ENCODE peak calls at places on chromosomes 12 and 14, in six cellular contexts. T is A549, E is GM12878, I is IMR-90, H is HCT116, R is K562. P is an unnamed sample.
A peak's percentile ranks its signal among the peaks of the same experiment; 100 is the strongest.

GRCh38 chr14:64636208-64636979 is 67.8 kb upstream of the PLEKHG3 start:
- DNase-seq in I (peak; percentile 67), H (peak; percentile 47), E (no peak), R (peak; percentile 64), T (peak; percentile 84), P (peak; percentile 27)

GRCh38 chr12:32891956-32892355 is 4.6 kb downstream of the PKP2 start:
- DNase-seq in T (peak; percentile 43), I (no peak), E (no peak), H (no peak), R (no peak), P (peak; percentile 75)

GRCh38 chr12:22333186-22333745 is 1.2 kb downstream of the ST8SIA1 start:
- DNase-seq in E (no peak), H (no peak), T (no peak), R (no peak), I (peak; percentile 65), P (no peak)

GRCh38 chr14:104968541-104969401 is 9.4 kb downstream of the AHNAK2 start:
- DNase-seq in R (no peak), E (no peak), I (no peak), T (peak; percentile 56), H (no peak), P (no peak)

GRCh38 chr14:29896354-29896768 is 31.3 kb downstream of the PRKD1 start:
- DNase-seq in I (no peak), T (no peak), R (no peak), H (no peak), E (no peak), P (peak; percentile 15)

GRCh38 chr14:61911534-61911933 is 149.3 kb downstream of the SNAPC1 start:
- DNase-seq in H (no peak), T (no peak), R (no peak), E (no peak), I (no peak), P (no peak)

GRCh38 chr14:36824854-36825253 is 163.2 kb downstream of the PAX9 start:
- DNase-seq in T (no peak), E (no peak), R (no peak), H (no peak), I (no peak), P (no peak)

GRCh38 chr12:108948369-108948768 is 68.5 kb downstream of the DAO start:
- DNase-seq in E (no peak), H (no peak), T (no peak), R (no peak), I (no peak), P (no peak)

GRCh38 chr12:88750867-88751543 is 170.7 kb upstream of the KITLG start:
- DNase-seq in E (no peak), R (no peak), T (no peak), I (no peak), H (no peak), P (no peak)

GRCh38 chr12:107645630-107646333 is 39.8 kb upstream of the PWP1 start:
- DNase-seq in T (no peak), I (no peak), H (no peak), E (no peak), R (no peak), P (no peak)

GRCh38 chr12:100572184-100572583 is 1.3 kb upstream of the GAS2L3 start:
- DNase-seq in R (no peak), T (no peak), E (no peak), I (no peak), H (no peak), P (no peak)

GRCh38 chr12:51986834-51987233 is 19.9 kb upstream of the TAMALIN start:
- DNase-seq in I (no peak), T (no peak), H (no peak), R (no peak), E (no peak), P (no peak)
- TF ChIP-seq CEBPB in I (no peak), T (no peak), H (no peak), R (no peak), E (no peak), P (no peak)

DNA sequence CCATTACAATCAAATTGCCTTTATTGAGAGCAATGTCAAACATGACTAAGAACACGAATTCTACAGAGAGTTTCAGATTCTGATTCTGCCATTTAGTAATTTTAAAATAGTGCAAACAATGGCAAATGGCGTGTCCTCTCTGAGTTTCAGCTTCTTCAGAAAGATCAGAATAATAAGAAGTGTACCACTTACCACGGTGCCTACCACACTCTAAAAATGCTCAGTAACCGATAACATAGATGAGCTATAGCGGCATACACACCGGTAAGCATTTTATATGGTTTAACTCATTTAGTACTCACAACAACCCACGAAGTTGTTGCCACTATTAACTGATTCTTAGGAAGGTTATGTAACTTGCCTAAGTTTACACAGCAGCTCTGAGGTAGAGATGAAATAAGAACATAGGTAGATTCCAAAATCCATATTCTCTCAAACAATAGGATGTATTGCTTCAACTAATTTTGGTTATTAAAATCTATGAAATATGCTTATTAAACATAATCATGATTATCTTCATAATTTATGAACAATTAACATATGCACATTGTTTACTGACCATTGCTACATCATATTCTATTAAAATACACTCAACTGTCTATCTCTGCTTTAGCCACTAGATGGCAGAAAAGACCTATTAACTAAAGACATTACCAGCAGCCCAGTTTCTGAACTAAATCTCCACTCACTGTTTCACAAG is 38.3 kb downstream of the SLC6A15 start:
- DNase-seq in R (peak; percentile 5), T (peak; percentile 10), H (peak; percentile 55), I (peak; percentile 60), E (no peak), P (peak; percentile 38)
- TF ChIP-seq CEBPB in R (no peak), T (peak; percentile 17), H (peak; percentile 18), I (peak; percentile 26), E (no peak), P (no peak)

GRCh38 chr12:99605-100004 is 33.0 kb downstream of the IQSEC3 start:
- DNase-seq in I (peak; percentile 50), T (no peak), H (no peak), E (no peak), R (no peak), P (no peak)
- TF ChIP-seq CEBPB in I (no peak), T (no peak), H (no peak), E (no peak), R (no peak), P (no peak)

GRCh38 chr12:132319359-132319950 is 9.9 kb downstream of the GALNT9 start:
- DNase-seq in E (no peak), T (no peak), H (no peak), R (no peak), I (no peak), P (no peak)

GRCh38 chr12:132319991-132320570 is 9.3 kb downstream of the GALNT9 start:
- DNase-seq in R (no peak), T (no peak), I (no peak), E (no peak), H (no peak), P (no peak)

GRCh38 chr12:132317233-132317938 is 12.0 kb downstream of the GALNT9 start:
- DNase-seq in H (no peak), I (no peak), E (no peak), R (no peak), T (no peak), P (no peak)

GRCh38 chr12:132318135-132318534 is 11.3 kb downstream of the GALNT9 start:
- DNase-seq in E (no peak), R (no peak), T (no peak), I (no peak), H (no peak), P (no peak)

GRCh38 chr12:132318618-132319033 is 10.8 kb downstream of the GALNT9 start:
- DNase-seq in H (no peak), E (no peak), T (no peak), I (no peak), R (no peak), P (no peak)
- TF ChIP-seq CEBPB in H (no peak), E (no peak), T (no peak), I (no peak), R (no peak), P (no peak)

GRCh38 chr12:124975276-124975675 is 13.7 kb downstream of the DHX37 start:
- DNase-seq in H (no peak), I (no peak), E (no peak), T (no peak), R (no peak), P (no peak)
- TF ChIP-seq CEBPB in H (no peak), I (no peak), E (no peak), T (no peak), R (no peak), P (no peak)

DNA sequence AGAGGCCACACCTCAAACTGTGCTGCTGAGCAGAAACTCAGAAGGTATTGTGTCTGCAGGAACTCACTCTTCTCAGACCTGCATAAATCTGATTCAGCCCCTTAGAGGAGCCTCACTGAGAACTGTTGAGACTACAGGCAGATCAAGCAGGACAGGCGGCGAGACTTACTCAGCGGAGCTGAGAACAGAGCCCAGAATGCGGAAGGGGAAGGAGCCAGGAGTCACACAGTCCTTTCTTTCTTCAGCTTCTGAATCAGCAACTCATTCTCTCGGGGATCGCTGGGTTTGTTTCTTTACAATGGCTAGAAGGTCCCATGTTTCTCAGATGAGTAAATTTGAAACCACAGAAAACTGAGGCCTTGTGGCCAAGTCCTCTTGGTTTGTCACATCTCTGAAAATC is 23.0 kb upstream of the EMP1 start:
- DNase-seq in E (peak; percentile 80), R (no peak), H (peak; percentile 72), I (peak; percentile 97), T (no peak), P (no peak)
- TF ChIP-seq CEBPB in E (no peak), R (no peak), H (no peak), I (no peak), T (no peak), P (no peak)

GRCh38 chr12:127773520-127773919 is 493.4 kb upstream of the TMEM132C start:
- DNase-seq in T (no peak), H (no peak), E (no peak), I (no peak), R (no peak), P (peak; percentile 3)

GRCh38 chr12:127770123-127770522 is 496.8 kb upstream of the TMEM132C start:
- DNase-seq in E (no peak), R (no peak), I (no peak), T (no peak), H (no peak), P (no peak)

GRCh38 chr12:127761880-127762279 is 505.1 kb upstream of the TMEM132C start:
- DNase-seq in T (no peak), E (no peak), I (no peak), R (no peak), H (no peak), P (no peak)

DNA sequence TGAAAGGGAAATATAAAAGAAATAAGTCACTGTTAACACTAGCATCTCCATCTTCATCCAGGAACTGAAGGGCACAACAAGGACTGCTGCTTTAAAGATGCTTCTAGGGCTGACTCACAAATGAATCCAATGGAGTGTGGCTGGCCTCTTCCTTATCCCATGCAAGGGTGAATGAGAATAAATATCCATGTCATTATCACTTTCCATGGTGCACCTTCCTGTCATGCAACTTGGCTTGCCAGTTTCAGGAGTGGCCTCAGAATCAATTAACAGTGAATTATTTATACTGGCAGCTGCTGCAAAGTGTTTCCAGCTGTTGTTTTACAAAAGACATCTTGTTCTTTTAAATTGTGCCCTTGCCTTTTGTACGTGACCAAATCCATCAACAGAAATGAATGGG is 499.3 kb upstream of the TMEM132C start:
- DNase-seq in T (no peak), E (no peak), R (no peak), H (no peak), I (no peak), P (no peak)
- TF ChIP-seq CEBPB in T (no peak), E (no peak), R (no peak), H (no peak), I (no peak), P (no peak)

GRCh38 chr14:34231626-34232025 is 230.4 kb downstream of the SPTSSA start:
- DNase-seq in T (no peak), H (no peak), I (no peak), R (no peak), E (no peak), P (no peak)
- TF ChIP-seq CEBPB in T (no peak), H (no peak), I (no peak), R (no peak), E (no peak), P (no peak)

P was measured in HepG2.